ENCODE peak calls at places on chromosome 2, in four cellular contexts. A is progenitor cell of endocrine pancreas, N is GM12865, D is prostate gland. Z is an unnamed sample.

GRCh38 chr2:2782007-2782406 is 450.9 kb upstream of the MYT1L start:
- DNase-seq in A (no peak), N (no peak), D (no peak), Z (no peak)

GRCh38 chr2:33136056-33136455 is 189.3 kb downstream of the LTBP1 start:
- DNase-seq in A (no peak), N (no peak), D (no peak), Z (no peak)

GRCh38 chr2:213202006-213202405 is 50.6 kb upstream of the IKZF2 start:
- DNase-seq in A (no peak), N (no peak), D (no peak), Z (no peak)

GRCh38 chr2:64910972-64911433 is 78.2 kb upstream of the SLC1A4 start:
- DNase-seq in A (no peak), N (peak), D (no peak), Z (peak)

GRCh38 chr2:58497189-58497588 is 256.1 kb upstream of the FANCL start:
- DNase-seq in A (no peak), N (no peak), D (no peak), Z (no peak)

GRCh38 chr2:195563857-195564512 is 93.0 kb upstream of the SLC39A10 start:
- DNase-seq in A (no peak), N (peak), D (no peak), Z (no peak)

GRCh38 chr2:8244634-8245033 is 437.2 kb upstream of the ID2 start:
- DNase-seq in A (no peak), N (no peak), D (no peak), Z (no peak)

GRCh38 chr2:23636412-23636811 is 251.4 kb downstream of the KLHL29 start:
- DNase-seq in A (no peak), N (no peak), D (no peak), Z (peak)

GRCh38 chr2:212249451-212249850 is 289.2 kb downstream of the ERBB4 start:
- DNase-seq in A (no peak), N (no peak), D (no peak), Z (no peak)

GRCh38 chr2:27211241-27211942 is 449 bp upstream of the ATRAID start:
- DNase-seq in A (no peak), N (peak), D (no peak), Z (peak)

GRCh38 chr2:112141623-112142001 is 3.4 kb downstream of the FBLN7 start:
- DNase-seq in A (no peak), N (no peak), D (no peak), Z (no peak)

GRCh38 chr2:231683292-231683898 is 24.9 kb upstream of the PTMA start:
- DNase-seq in A (no peak), N (no peak), D (no peak), Z (no peak)